ENCODE peak calls at places on chromosome 1, in ten cellular contexts. I is mucosa of descending colon, Z is fibroblast of mammary gland, F is A549, S is fibroblast of lung, H is left lung, B is choroid plexus epithelial cell, N is psoas muscle, Q is prostate gland, P is epithelial cell of esophagus. O is an unnamed sample.

GRCh38 chr1:223659711-223660110 is 5.8 kb downstream of the CAPN8 start:
- DNase-seq in I (no peak), Z (no peak), F (no peak), S (no peak), H (no peak), B (no peak), N (no peak), Q (no peak), P (no peak), O (no peak)

GRCh38 chr1:74847720-74848119 is 114.8 kb downstream of the TYW3 start:
- DNase-seq in I (no peak), Z (no peak), F (no peak), S (peak; percentile 18), H (no peak), B (no peak), N (no peak), Q (no peak), P (peak; percentile 2), O (no peak)

GRCh38 chr1:173148971-173149370 is 58.2 kb downstream of the TNFSF4 start:
- DNase-seq in I (no peak), Z (peak; percentile 47), F (no peak), S (peak; percentile 27), H (no peak), B (peak; percentile 63), N (no peak), Q (no peak), P (no peak), O (no peak)

GRCh38 chr1:158045639-158046038 is 52.2 kb downstream of the KIRREL1 start:
- DNase-seq in I (peak; percentile 31), Z (peak; percentile 40), F (no peak), S (peak; percentile 59), H (no peak), B (peak; percentile 76), N (no peak), Q (peak; percentile 11), P (no peak), O (no peak)

GRCh38 chr1:110228853-110229252 is 18.7 kb downstream of the KCNC4 start:
- DNase-seq in I (no peak), Z (no peak), F (no peak), S (no peak), H (no peak), B (no peak), N (no peak), Q (no peak), P (no peak), O (no peak)

GRCh38 chr1:182962554-182963115 is 9.7 kb upstream of the SHCBP1L start:
- DNase-seq in I (peak; percentile 81), Z (peak; percentile 91), F (peak; percentile 93), S (peak; percentile 92), H (no peak), B (peak; percentile 96), N (peak; percentile 88), Q (peak; percentile 81), P (peak; percentile 96), O (no peak)

GRCh38 chr1:226656601-226657277 is 82.3 kb downstream of the ITPKB start:
- DNase-seq in I (peak; percentile 58), Z (peak; percentile 99), F (no peak), S (peak; percentile 92), H (no peak), B (peak; percentile 72), N (peak; percentile 62), Q (peak; percentile 50), P (peak; percentile 91), O (no peak)

GRCh38 chr1:43440358-43440757 is 13.4 kb downstream of the HYI start:
- DNase-seq in I (no peak), Z (no peak), F (no peak), S (no peak), H (no peak), B (no peak), N (no peak), Q (no peak), P (no peak), O (no peak)

GRCh38 chr1:155086182-155086741 is 7.6 kb downstream of the EFNA3 start:
- DNase-seq in I (peak; percentile 87), Z (no peak), F (peak; percentile 82), S (peak; percentile 38), H (peak; percentile 94), B (peak; percentile 47), N (peak; percentile 83), Q (peak; percentile 61), P (peak; percentile 60), O (peak; percentile 93)
- H3K4me3 ChIP-seq in I (no peak overlapping the region), Z (no peak overlapping the region), F (peak overlapping the region; percentile 59), S (no peak overlapping the region), H (no peak overlapping the region), B (no peak overlapping the region), N (no peak overlapping the region), Q (no peak overlapping the region), P (no peak overlapping the region), O (peak overlapping the region; percentile 62)

DNA sequence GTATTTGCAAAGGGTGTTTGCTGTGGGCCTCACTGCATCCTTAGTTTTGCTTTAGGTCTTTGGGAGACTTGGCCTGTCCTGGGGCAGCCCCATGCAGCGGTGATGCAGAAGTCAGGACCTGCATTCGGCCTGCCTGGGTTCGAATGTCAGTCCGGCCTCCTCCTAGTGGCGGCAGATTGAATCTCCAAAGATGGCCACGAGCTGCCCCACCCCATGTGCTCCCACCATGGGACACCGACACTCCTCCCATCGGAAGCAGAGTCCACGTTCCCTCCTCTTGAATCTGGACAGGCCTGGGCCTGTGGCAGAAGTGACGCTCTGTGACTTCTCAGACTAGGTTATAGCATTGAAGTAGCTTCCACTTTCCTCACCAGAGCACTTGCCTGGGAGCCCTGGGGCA is 16.3 kb upstream of the NPPB start:
- DNase-seq in I (no peak), Z (no peak), F (no peak), S (no peak), H (peak; percentile 47), B (no peak), N (no peak), Q (no peak), P (no peak), O (no peak)
- H3K4me3 ChIP-seq in I (no peak overlapping the region), Z (no peak overlapping the region), F (no peak overlapping the region), S (no peak overlapping the region), H (no peak overlapping the region), B (no peak overlapping the region), N (no peak overlapping the region), Q (no peak overlapping the region), P (no peak overlapping the region), O (no peak overlapping the region)

GRCh38 chr1:50979964-50980363 is 9.9 kb downstream of the CDKN2C start:
- DNase-seq in I (no peak), Z (no peak), F (no peak), S (no peak), H (no peak), B (no peak), N (no peak), Q (no peak), P (no peak), O (no peak)
- H3K4me3 ChIP-seq in I (no peak overlapping the region), Z (no peak overlapping the region), F (peak overlapping the region; percentile 71), S (no peak overlapping the region), H (no peak overlapping the region), B (no peak overlapping the region), N (peak overlapping the region; percentile 92), Q (no peak overlapping the region), P (no peak overlapping the region), O (no peak overlapping the region)

DNA sequence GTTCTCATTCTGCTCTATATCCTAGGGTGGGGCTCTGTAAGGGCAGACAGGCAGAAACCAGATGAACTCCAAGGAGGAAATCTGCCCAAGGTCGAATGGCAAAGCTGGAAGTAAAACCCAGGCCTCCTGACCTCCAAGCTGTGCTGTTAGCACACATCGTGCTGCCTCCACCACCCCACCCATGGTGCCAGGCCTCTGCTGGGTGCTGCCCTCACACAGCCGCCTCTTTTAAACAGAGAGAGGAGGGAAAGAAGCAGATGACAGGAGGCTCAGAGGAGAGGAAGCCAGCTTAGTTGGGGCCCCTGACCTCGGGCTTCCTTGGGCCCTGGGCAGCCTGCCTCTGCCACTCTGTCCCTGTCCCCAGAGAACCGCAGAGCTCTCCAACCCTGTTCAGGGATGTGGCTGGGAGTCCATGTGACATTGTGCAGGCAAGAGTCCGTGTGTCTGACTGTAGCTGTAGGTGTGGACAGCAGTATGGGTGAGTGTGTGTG is 1.1 kb downstream of the SYNC start:
- DNase-seq in I (peak; percentile 62), Z (no peak), F (no peak), S (no peak), H (peak; percentile 53), B (no peak), N (peak; percentile 72), Q (no peak), P (no peak), O (no peak)
- H3K4me3 ChIP-seq in I (no peak overlapping the region), Z (peak overlapping the region; percentile 53), F (peak overlapping the region; percentile 64), S (peak overlapping the region; percentile 72), H (no peak overlapping the region), B (peak overlapping the region; percentile 70), N (peak overlapping the region; percentile 83), Q (no peak overlapping the region), P (peak overlapping the region; percentile 32), O (peak overlapping the region; percentile 83)

GRCh38 chr1:6582370-6582769 is 2.6 kb downstream of the ZBTB48 start:
- DNase-seq in I (peak; percentile 98), Z (no peak), F (no peak), S (no peak), H (no peak), B (no peak), N (no peak), Q (no peak), P (no peak), O (no peak)
- H3K4me3 ChIP-seq in I (no peak overlapping the region), Z (no peak overlapping the region), F (no peak overlapping the region), S (no peak overlapping the region), H (no peak overlapping the region), B (no peak overlapping the region), N (no peak overlapping the region), Q (no peak overlapping the region), P (no peak overlapping the region), O (no peak overlapping the region)

GRCh38 chr1:11759791-11760190 is 2.2 kb upstream of the C1orf167 start:
- DNase-seq in I (no peak), Z (no peak), F (no peak), S (no peak), H (no peak), B (no peak), N (no peak), Q (no peak), P (no peak), O (no peak)

GRCh38 chr1:11764519-11764918 is 2.5 kb downstream of the C1orf167 start:
- DNase-seq in I (no peak), Z (no peak), F (no peak), S (no peak), H (no peak), B (no peak), N (no peak), Q (no peak), P (no peak), O (no peak)

GRCh38 chr1:11761285-11761684 is 708 bp upstream of the C1orf167 start:
- DNase-seq in I (no peak), Z (no peak), F (no peak), S (no peak), H (no peak), B (no peak), N (no peak), Q (no peak), P (no peak), O (no peak)

GRCh38 chr1:11765661-11766428 is 3.9 kb downstream of the C1orf167 start:
- DNase-seq in I (no peak), Z (no peak), F (no peak), S (no peak), H (no peak), B (no peak), N (no peak), Q (no peak), P (no peak), O (no peak)

DNA sequence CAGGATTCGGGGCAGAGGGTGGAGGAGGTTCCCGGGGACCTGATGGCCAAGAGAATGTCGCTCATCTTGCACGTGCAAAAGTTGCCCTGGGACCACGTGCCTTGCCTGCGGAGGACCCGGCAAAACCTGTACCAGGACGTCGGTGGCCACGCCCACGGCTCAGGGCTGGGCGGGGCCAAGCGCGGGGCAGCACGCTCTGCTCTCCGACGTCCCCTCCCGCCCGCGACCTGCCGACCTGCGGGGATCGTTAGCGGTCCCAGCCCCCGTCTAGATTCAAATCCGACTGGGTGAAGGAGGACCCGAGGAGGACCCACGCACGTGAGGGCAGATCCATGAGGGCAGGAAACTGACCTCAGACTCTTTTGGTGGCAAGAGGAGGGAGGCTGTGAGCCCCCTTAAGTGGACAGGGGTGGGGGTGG is at the start of gene C1orf167:
- DNase-seq in I (peak; percentile 15), Z (no peak), F (no peak), S (no peak), H (peak; percentile 87), B (no peak), N (no peak), Q (no peak), P (peak; percentile 32), O (no peak)
- H3K4me3 ChIP-seq in I (no peak within 1 kb of the TSS), Z (no peak within 1 kb of the TSS), F (no peak within 1 kb of the TSS), S (no peak within 1 kb of the TSS), H (no peak within 1 kb of the TSS), B (no peak within 1 kb of the TSS), N (peak within 1 kb of the TSS; percentile 28), Q (no peak within 1 kb of the TSS), P (no peak within 1 kb of the TSS), O (no peak within 1 kb of the TSS)